ENCODE peak calls at places on chromosomes 2 and 18, in nine cellular contexts. W, U, Q, V, S, C, N, A and E are unnamed samples.
A peak's percentile ranks its signal among the peaks of the same experiment; 100 is the strongest.

GRCh38 chr18:73880387-73880786 is 267.2 kb downstream of the FBXO15 start:
- DNase-seq in W (no peak), U (no peak), Q (no peak), V (no peak), S (no peak), C (no peak), N (no peak), A (no peak), E (no peak)

GRCh38 chr2:236873666-236874065 is 212.0 kb upstream of the COPS8 start:
- DNase-seq in W (no peak), U (no peak), Q (no peak), V (no peak), S (no peak), C (no peak), N (no peak), A (no peak), E (no peak)

GRCh38 chr18:69840445-69840844 is 107.2 kb downstream of the CD226 start:
- DNase-seq in W (no peak), U (no peak), Q (no peak), V (no peak), S (no peak), C (no peak), N (no peak), A (no peak), E (no peak)

GRCh38 chr2:162146906-162147305 is 5.1 kb downstream of the GCG start:
- DNase-seq in W (no peak), U (no peak), Q (no peak), V (no peak), S (no peak), C (no peak), N (no peak), A (no peak), E (no peak)

GRCh38 chr2:60158262-60158661 is 395.2 kb downstream of the BCL11A start:
- DNase-seq in W (no peak), U (no peak), Q (no peak), V (no peak), S (no peak), C (no peak), N (no peak), A (no peak), E (no peak)

GRCh38 chr18:24492445-24492844 is 32.0 kb downstream of the HRH4 start:
- DNase-seq in W (no peak), U (no peak), Q (peak; percentile 24), V (no peak), S (no peak), C (no peak), N (no peak), A (no peak), E (no peak)

GRCh38 chr2:43542285-43542933 is 53.4 kb downstream of the THADA start:
- DNase-seq in W (no peak), U (peak; percentile 66), Q (no peak), V (peak; percentile 52), S (peak; percentile 18), C (no peak), N (no peak), A (peak; percentile 38), E (peak; percentile 36)

GRCh38 chr2:106843910-106844250 is 42.1 kb downstream of the ST6GAL2 start:
- DNase-seq in W (no peak), U (no peak), Q (no peak), V (peak; percentile 37), S (no peak), C (no peak), N (no peak), A (no peak), E (no peak)

GRCh38 chr2:191863988-191864387 is 17.1 kb upstream of the CAVIN2 start:
- DNase-seq in W (no peak), U (peak; percentile 21), Q (no peak), V (no peak), S (no peak), C (no peak), N (no peak), A (no peak), E (no peak)

GRCh38 chr2:233966388-233966787 is 49.2 kb downstream of the TRPM8 start:
- DNase-seq in W (no peak), U (no peak), Q (no peak), V (no peak), S (no peak), C (no peak), N (no peak), A (no peak), E (no peak)

GRCh38 chr2:209476367-209477191 is 52.7 kb downstream of the MAP2 start:
- DNase-seq in W (peak; percentile 32), U (peak; percentile 94), Q (no peak), V (no peak), S (no peak), C (no peak), N (no peak), A (no peak), E (no peak)

GRCh38 chr18:42030586-42031182 is 75.7 kb downstream of the PIK3C3 start:
- DNase-seq in W (no peak), U (peak; percentile 37), Q (no peak), V (peak; percentile 27), S (no peak), C (no peak), N (no peak), A (peak; percentile 11), E (no peak)

GRCh38 chr2:71895320-71896161 is 252.1 kb downstream of the CYP26B1 start:
- DNase-seq in W (no peak), U (no peak), Q (no peak), V (no peak), S (no peak), C (no peak), N (no peak), A (no peak), E (no peak)

GRCh38 chr2:71898375-71898774 is 249.3 kb downstream of the CYP26B1 start:
- DNase-seq in W (no peak), U (no peak), Q (no peak), V (no peak), S (no peak), C (no peak), N (no peak), A (no peak), E (no peak)

GRCh38 chr2:71896385-71897144 is 251.1 kb downstream of the CYP26B1 start:
- DNase-seq in W (no peak), U (no peak), Q (no peak), V (no peak), S (no peak), C (no peak), N (no peak), A (no peak), E (no peak)

GRCh38 chr2:71897836-71898235 is 249.8 kb downstream of the CYP26B1 start:
- DNase-seq in W (no peak), U (no peak), Q (no peak), V (no peak), S (no peak), C (no peak), N (no peak), A (no peak), E (no peak)

DNA sequence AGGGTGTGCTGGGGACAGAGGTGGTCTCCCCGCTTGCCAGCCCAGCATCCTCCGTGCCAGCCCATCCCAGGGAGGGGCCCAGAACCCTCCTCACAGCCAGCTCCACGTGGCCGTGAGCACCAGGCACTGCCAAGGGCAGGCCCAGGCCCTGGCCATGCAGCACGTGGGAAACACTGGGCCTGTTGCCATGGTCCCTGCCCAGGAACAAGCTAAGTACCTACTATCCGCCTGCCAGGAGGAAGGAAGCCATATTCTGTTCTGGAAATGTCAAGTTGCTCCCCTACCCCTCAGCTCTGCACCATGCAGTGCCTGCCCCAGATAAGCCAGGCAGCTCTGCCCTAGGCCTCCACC is 250.5 kb downstream of the CYP26B1 start:
- DNase-seq in W (no peak), U (no peak), Q (no peak), V (no peak), S (no peak), C (no peak), N (no peak), A (no peak), E (no peak)
- TF ChIP-seq POLR2AphosphoS5 in W (no peak), U (no peak), Q (no peak), V (no peak), S (no peak), C (no peak), N (no peak), A (no peak), E (no peak)

GRCh38 chr2:20050712-20051517 is 513 bp downstream of the LAPTM4A start:
- DNase-seq in W (peak; percentile 41), U (peak; percentile 75), Q (peak; percentile 63), V (peak; percentile 54), S (no peak), C (peak; percentile 58), N (peak; percentile 68), A (peak; percentile 80), E (peak; percentile 32)
- TF ChIP-seq CTCF in W (no peak), U (peak; percentile 17), Q (no peak), V (peak; percentile 39), S (no peak), C (no peak), N (no peak), A (peak; percentile 20), E (peak; percentile 11)

GRCh38 chr18:78927616-78928015 is 52.0 kb upstream of the SALL3 start:
- DNase-seq in W (no peak), U (no peak), Q (no peak), V (no peak), S (no peak), C (no peak), N (no peak), A (no peak), E (no peak)

GRCh38 chr18:78926243-78926615 is 53.4 kb upstream of the SALL3 start:
- DNase-seq in W (no peak), U (no peak), Q (no peak), V (no peak), S (no peak), C (no peak), N (no peak), A (no peak), E (no peak)

GRCh38 chr18:78928076-78928475 is 51.5 kb upstream of the SALL3 start:
- DNase-seq in W (no peak), U (no peak), Q (no peak), V (no peak), S (no peak), C (no peak), N (no peak), A (no peak), E (no peak)

GRCh38 chr18:78925557-78926242 is 53.9 kb upstream of the SALL3 start:
- DNase-seq in W (peak; percentile 9), U (no peak), Q (no peak), V (no peak), S (no peak), C (no peak), N (no peak), A (no peak), E (no peak)

GRCh38 chr18:78927156-78927555 is 52.5 kb upstream of the SALL3 start:
- DNase-seq in W (no peak), U (no peak), Q (no peak), V (no peak), S (no peak), C (no peak), N (no peak), A (no peak), E (no peak)
- H3K4me1 ChIP-seq in W (no peaks in the 10 kb centered on the region), U (no peaks in the 10 kb centered on the region), Q (no peaks in the 10 kb centered on the region), V (no peaks in the 10 kb centered on the region), S (no peaks in the 10 kb centered on the region), C (no peaks in the 10 kb centered on the region), N (no peaks in the 10 kb centered on the region), A (no peaks in the 10 kb centered on the region), E (no peaks in the 10 kb centered on the region)

DNA sequence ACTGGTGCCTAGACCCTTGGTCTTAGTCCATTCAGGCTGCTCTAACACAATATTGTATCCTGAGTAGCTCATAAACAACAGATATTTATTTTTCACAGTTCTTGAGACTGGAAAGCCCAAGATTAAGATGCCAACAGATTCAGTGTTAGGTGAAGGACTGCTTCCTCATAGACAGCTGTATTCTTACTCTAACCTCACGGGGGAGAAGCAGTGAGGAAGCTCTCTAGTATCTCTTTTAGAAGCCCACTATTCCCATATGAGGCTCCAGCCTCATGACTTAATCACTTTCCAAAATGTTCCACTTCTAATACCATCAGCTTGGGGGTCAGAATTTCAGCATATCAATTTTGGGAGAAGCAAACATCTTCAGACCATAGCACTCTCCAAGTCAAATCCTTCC is 833.4 kb downstream of the LRRTM4 start:
- DNase-seq in W (no peak), U (no peak), Q (no peak), V (no peak), S (no peak), C (no peak), N (no peak), A (no peak), E (no peak)
- TF ChIP-seq POLR2AphosphoS5 in W (no peak), U (no peak), Q (no peak), V (no peak), S (no peak), C (no peak), N (no peak), A (no peak), E (no peak)